ENCODE peak calls at places on chromosomes 6 and 20, in six cellular contexts. J, K, H, N, S and Q are unnamed samples.

GRCh38 chr20:8246153-8246552 is 114.1 kb downstream of the PLCB1 start:
- DNase-seq in H (no peak), N (no peak), J (no peak), K (no peak), S (no peak), Q (peak; percentile 44)

GRCh38 chr6:110748458-110748857 is 66.8 kb downstream of the CDK19 start:
- DNase-seq in S (no peak), J (no peak), H (no peak), K (no peak), N (no peak), Q (peak; percentile 52)

GRCh38 chr6:11424395-11425050 is 113.0 kb upstream of the TMEM170B start:
- DNase-seq in H (no peak), J (no peak), S (no peak), K (no peak), N (no peak), Q (no peak)

GRCh38 chr20:36218380-36219064 is 17.8 kb upstream of the AAR2 start:
- DNase-seq in K (no peak), J (no peak), N (no peak), S (no peak), H (no peak), Q (no peak)

GRCh38 chr6:127342296-127342945 is 988 bp downstream of the ECHDC1 start:
- DNase-seq in K (no peak), H (no peak), S (no peak), J (no peak), N (no peak), Q (no peak)

GRCh38 chr6:111625511-111626331 is 20.0 kb upstream of the TRAF3IP2 start:
- DNase-seq in N (peak; percentile 79), S (no peak), K (no peak), J (no peak), H (no peak), Q (peak; percentile 92)

GRCh38 chr6:103819509-103819908 is 1040.2 kb downstream of the HACE1 start:
- DNase-seq in J (no peak), S (no peak), K (no peak), N (no peak), H (no peak), Q (no peak)

GRCh38 chr20:23680151-23680550 is 8.7 kb downstream of the CST4 start:
- DNase-seq in S (no peak), H (no peak), J (no peak), N (no peak), K (no peak), Q (no peak)

GRCh38 chr6:27591660-27592059 is 118.8 kb upstream of the ZNF184 start:
- DNase-seq in H (no peak), S (no peak), J (no peak), N (no peak), K (peak; percentile 62), Q (peak; percentile 28)

GRCh38 chr6:46756469-46757205 is 9.9 kb downstream of the ANKRD66 start:
- DNase-seq in H (no peak), J (no peak), N (no peak), K (no peak), S (no peak), Q (no peak)

GRCh38 chr20:56343861-56344381 is 14.9 kb upstream of the FAM210B start:
- DNase-seq in J (no peak), N (no peak), S (no peak), H (peak; percentile 22), K (no peak), Q (no peak)

GRCh38 chr20:47765715-47766594 is 19.3 kb downstream of the SULF2 start:
- DNase-seq in S (no peak), N (no peak), J (no peak), H (no peak), K (no peak), Q (no peak)

GRCh38 chr6:14871196-14871595 is 374.7 kb upstream of the JARID2 start:
- DNase-seq in H (no peak), K (no peak), N (no peak), S (no peak), J (no peak), Q (peak; percentile 99)

GRCh38 chr6:43740961-43741764 is 28.8 kb upstream of the VEGFA start:
- DNase-seq in J (no peak), N (no peak), K (no peak), H (no peak), S (no peak), Q (no peak)

GRCh38 chr6:89589297-89590074 is 49.1 kb downstream of the LYRM2 start:
- DNase-seq in N (no peak), J (no peak), H (no peak), S (no peak), K (no peak), Q (no peak)

GRCh38 chr6:150491796-150492142 is 107.9 kb upstream of the PLEKHG1 start:
- DNase-seq in N (no peak), H (no peak), S (no peak), K (no peak), J (no peak), Q (no peak)